ENCODE peak calls at places on chromosomes 3 and 15, in four cellular contexts. W, Y, Q and J are unnamed samples.

GRCh38 chr3:189307963-189308362 is 136.2 kb downstream of the TPRG1 start:
- DNase-seq in W (no peak), Y (no peak), Q (no peak), J (no peak)

GRCh38 chr3:195450731-195451229 is 8.0 kb upstream of the ACAP2 start:
- DNase-seq in W (peak; percentile 41), Y (no peak), Q (no peak), J (no peak)

GRCh38 chr3:155303540-155303939 is 10.1 kb upstream of the STRIT1 start:
- DNase-seq in W (no peak), Y (no peak), Q (no peak), J (no peak)

GRCh38 chr3:45806072-45806471 is 9.7 kb upstream of the SLC6A20 start:
- DNase-seq in W (no peak), Y (no peak), Q (no peak), J (no peak)

GRCh38 chr3:145094355-145094941 is 1066.5 kb downstream of the PLOD2 start:
- DNase-seq in W (peak; percentile 55), Y (no peak), Q (peak; percentile 70), J (no peak)

GRCh38 chr3:156483961-156484787 is 70.7 kb downstream of the SSR3 start:
- DNase-seq in W (no peak), Y (no peak), Q (peak; percentile 92), J (peak; percentile 13)

GRCh38 chr15:57758556-57758955 is 52.0 kb downstream of the POLR2M start:
- DNase-seq in W (no peak), Y (no peak), Q (no peak), J (no peak)

GRCh38 chr3:56157693-56158092 is 310.6 kb downstream of the ERC2 start:
- DNase-seq in W (no peak), Y (no peak), Q (peak; percentile 34), J (no peak)

GRCh38 chr15:57259511-57260143 is 116.7 kb upstream of the CGNL1 start:
- DNase-seq in W (peak; percentile 70), Y (peak; percentile 92), Q (no peak), J (no peak)

GRCh38 chr3:126245811-126246727 is 65.7 kb upstream of the ALDH1L1 start:
- DNase-seq in W (peak; percentile 74), Y (peak; percentile 39), Q (no peak), J (no peak)

GRCh38 chr3:141052570-141053069 is 1.5 kb downstream of the SPSB4 start:
- DNase-seq in W (peak; percentile 67), Y (peak; percentile 1), Q (no peak), J (no peak)

GRCh38 chr3:177201707-177202397 is 4.6 kb upstream of the TBL1XR1 start:
- DNase-seq in W (no peak), Y (no peak), Q (no peak), J (peak; percentile 13)

GRCh38 chr3:127761101-127761802 is 61.1 kb downstream of the MGLL start:
- DNase-seq in W (no peak), Y (no peak), Q (no peak), J (no peak)

GRCh38 chr3:155984791-155985417 is 114.5 kb downstream of the GMPS start:
- DNase-seq in W (no peak), Y (no peak), Q (no peak), J (no peak)

GRCh38 chr3:58874248-58874741 is 175.5 kb downstream of the CFAP20DC start:
- DNase-seq in W (no peak), Y (no peak), Q (peak; percentile 17), J (no peak)

GRCh38 chr3:136544532-136544931 is 207.6 kb downstream of the STAG1 start:
- DNase-seq in W (no peak), Y (no peak), Q (no peak), J (no peak)

GRCh38 chr3:32577174-32577573 is 6.5 kb upstream of the DYNC1LI1 start:
- DNase-seq in W (no peak), Y (no peak), Q (no peak), J (no peak)

GRCh38 chr3:21859124-21859781 is 108.2 kb upstream of the ZNF385D start:
- DNase-seq in W (peak; percentile 11), Y (no peak), Q (no peak), J (no peak)

GRCh38 chr3:8868996-8869395 is 94.3 kb downstream of the RAD18 start:
- DNase-seq in W (no peak), Y (no peak), Q (no peak), J (no peak)

GRCh38 chr3:141111364-141112150 is 60.4 kb downstream of the SPSB4 start:
- DNase-seq in W (no peak), Y (no peak), Q (no peak), J (no peak)

GRCh38 chr15:72338617-72339321 is 18.8 kb upstream of the CELF6 start:
- DNase-seq in W (no peak), Y (no peak), Q (peak; percentile 61), J (no peak)